ENCODE peak calls at places on chromosome 1, in ten cellular contexts. A is CD8-positive, alpha-beta T cell; W is body of pancreas; Y is right lobe of liver; H is H9; L is fibroblast of lung; J is lung; S is CD4-positive, CD25-positive, alpha-beta regulatory T cell; N is OCI-LY7; U is uterus. O is an unnamed sample.

GRCh38 chr1:161200992-161201827 is 957 bp upstream of the NDUFS2 start:
- DNase-seq in Y (no peak), W (peak; percentile 55), S (no peak), J (peak; percentile 52), H (no peak), L (no peak), U (peak; percentile 84), N (no peak), A (no peak), O (peak; percentile 72)

GRCh38 chr1:11502516-11502915 is 23.6 kb downstream of the DISP3 start:
- DNase-seq in S (no peak), A (no peak), J (no peak), H (no peak), Y (peak; percentile 19), N (no peak), U (no peak), L (no peak), W (no peak), O (no peak)

GRCh38 chr1:21552715-21553114 is 43.5 kb downstream of the ALPL start:
- DNase-seq in A (no peak), N (no peak), U (no peak), W (no peak), Y (no peak), L (peak; percentile 98), H (no peak), J (no peak), S (no peak), O (no peak)

GRCh38 chr1:178011101-178011828 is 41.4 kb upstream of the SEC16B start:
- DNase-seq in Y (no peak), A (no peak), L (peak; percentile 77), W (no peak), S (no peak), J (no peak), U (no peak), N (no peak), H (no peak), O (no peak)

GRCh38 chr1:221708987-221709386 is 32.9 kb downstream of the DUSP10 start:
- DNase-seq in L (peak; percentile 85), N (no peak), Y (no peak), W (peak; percentile 88), H (no peak), J (no peak), U (peak; percentile 60), S (peak; percentile 59), A (peak; percentile 57), O (no peak)

GRCh38 chr1:215992620-215993019 is 425.5 kb downstream of the KCTD3 start:
- DNase-seq in S (no peak), L (no peak), N (no peak), A (no peak), J (no peak), Y (no peak), H (no peak), U (no peak), W (no peak), O (no peak)

GRCh38 chr1:3305156-3305555 is 149.3 kb upstream of the ARHGEF16 start:
- DNase-seq in L (no peak), Y (no peak), A (no peak), U (no peak), S (no peak), W (no peak), N (no peak), J (no peak), H (no peak), O (no peak)

GRCh38 chr1:54798769-54799641 is 2.1 kb downstream of the TTC22 start:
- DNase-seq in H (no peak), A (no peak), U (no peak), L (no peak), N (no peak), S (peak; percentile 77), W (peak; percentile 47), Y (peak; percentile 72), J (peak; percentile 43), O (peak; percentile 67)

GRCh38 chr1:168428063-168428731 is 115.6 kb downstream of the XCL2 start:
- DNase-seq in H (peak; percentile 59), Y (no peak), L (peak; percentile 72), A (no peak), N (no peak), S (no peak), W (no peak), J (no peak), U (peak; percentile 83), O (no peak)

GRCh38 chr1:225996946-225997545 is 2.1 kb downstream of the SDE2 start:
- DNase-seq in U (no peak), S (peak; percentile 58), N (peak; percentile 66), Y (no peak), H (no peak), W (no peak), J (no peak), L (peak; percentile 23), A (no peak), O (no peak)
- H3K4me1 ChIP-seq in U (peaks cover 11% of the 10 kb centered on the region), S (peaks cover 65% of the 10 kb centered on the region), N (peaks cover 48% of the 10 kb centered on the region), Y (peaks cover 11% of the 10 kb centered on the region), H (peaks cover 3% of the 10 kb centered on the region), W (peaks cover 51% of the 10 kb centered on the region), J (peaks cover 15% of the 10 kb centered on the region), L (no peaks in the 10 kb centered on the region), A (peaks cover 65% of the 10 kb centered on the region), O (peaks cover 30% of the 10 kb centered on the region)

GRCh38 chr1:183092350-183092749 is 69.1 kb downstream of the LAMC1 start:
- DNase-seq in Y (no peak), W (no peak), U (no peak), N (no peak), S (no peak), A (no peak), H (no peak), L (no peak), J (no peak), O (no peak)

GRCh38 chr1:183082650-183083049 is 59.4 kb downstream of the LAMC1 start:
- DNase-seq in S (no peak), W (no peak), J (no peak), U (no peak), N (no peak), Y (no peak), H (no peak), L (no peak), A (no peak), O (no peak)

GRCh38 chr1:183090386-183091006 is 67.3 kb downstream of the LAMC1 start:
- DNase-seq in H (no peak), W (peak; percentile 40), U (peak; percentile 70), S (no peak), Y (no peak), L (peak; percentile 83), N (no peak), J (peak; percentile 51), A (no peak), O (no peak)

GRCh38 chr1:183089025-183089639 is 65.9 kb downstream of the LAMC1 start:
- DNase-seq in H (no peak), J (no peak), A (no peak), S (no peak), W (peak; percentile 20), L (no peak), U (no peak), Y (no peak), N (no peak), O (no peak)

GRCh38 chr1:183087001-183087400 is 63.8 kb downstream of the LAMC1 start:
- DNase-seq in A (no peak), U (no peak), H (no peak), J (no peak), S (no peak), W (no peak), N (no peak), L (no peak), Y (no peak), O (no peak)
- H3K4me1 ChIP-seq in A (no peaks in the 10 kb centered on the region), U (peaks cover 10% of the 10 kb centered on the region), H (no peaks in the 10 kb centered on the region), J (peaks cover 37% of the 10 kb centered on the region), S (no peaks in the 10 kb centered on the region), W (peaks cover 27% of the 10 kb centered on the region), N (peaks cover 12% of the 10 kb centered on the region), L (peaks cover 8% of the 10 kb centered on the region), Y (peaks cover 11% of the 10 kb centered on the region), O (no peaks in the 10 kb centered on the region)

GRCh38 chr1:58893257-58893869 is 109.5 kb upstream of the JUN start:
- DNase-seq in L (no peak), W (peak; percentile 50), H (no peak), U (peak; percentile 58), N (no peak), S (no peak), Y (no peak), J (peak; percentile 53), A (no peak), O (peak; percentile 86)

GRCh38 chr1:58898739-58899580 is 115.1 kb upstream of the JUN start:
- DNase-seq in L (no peak), S (no peak), H (no peak), J (no peak), Y (peak; percentile 68), W (peak; percentile 47), A (no peak), N (no peak), U (peak; percentile 64), O (peak; percentile 71)

GRCh38 chr1:58895082-58895481 is 111.2 kb upstream of the JUN start:
- DNase-seq in N (no peak), A (no peak), J (no peak), S (no peak), Y (no peak), H (no peak), W (peak; percentile 48), L (no peak), U (no peak), O (no peak)

GRCh38 chr1:58895559-58896135 is 111.8 kb upstream of the JUN start:
- DNase-seq in L (no peak), A (no peak), U (no peak), W (no peak), N (no peak), Y (no peak), J (no peak), H (no peak), S (no peak), O (no peak)

DNA sequence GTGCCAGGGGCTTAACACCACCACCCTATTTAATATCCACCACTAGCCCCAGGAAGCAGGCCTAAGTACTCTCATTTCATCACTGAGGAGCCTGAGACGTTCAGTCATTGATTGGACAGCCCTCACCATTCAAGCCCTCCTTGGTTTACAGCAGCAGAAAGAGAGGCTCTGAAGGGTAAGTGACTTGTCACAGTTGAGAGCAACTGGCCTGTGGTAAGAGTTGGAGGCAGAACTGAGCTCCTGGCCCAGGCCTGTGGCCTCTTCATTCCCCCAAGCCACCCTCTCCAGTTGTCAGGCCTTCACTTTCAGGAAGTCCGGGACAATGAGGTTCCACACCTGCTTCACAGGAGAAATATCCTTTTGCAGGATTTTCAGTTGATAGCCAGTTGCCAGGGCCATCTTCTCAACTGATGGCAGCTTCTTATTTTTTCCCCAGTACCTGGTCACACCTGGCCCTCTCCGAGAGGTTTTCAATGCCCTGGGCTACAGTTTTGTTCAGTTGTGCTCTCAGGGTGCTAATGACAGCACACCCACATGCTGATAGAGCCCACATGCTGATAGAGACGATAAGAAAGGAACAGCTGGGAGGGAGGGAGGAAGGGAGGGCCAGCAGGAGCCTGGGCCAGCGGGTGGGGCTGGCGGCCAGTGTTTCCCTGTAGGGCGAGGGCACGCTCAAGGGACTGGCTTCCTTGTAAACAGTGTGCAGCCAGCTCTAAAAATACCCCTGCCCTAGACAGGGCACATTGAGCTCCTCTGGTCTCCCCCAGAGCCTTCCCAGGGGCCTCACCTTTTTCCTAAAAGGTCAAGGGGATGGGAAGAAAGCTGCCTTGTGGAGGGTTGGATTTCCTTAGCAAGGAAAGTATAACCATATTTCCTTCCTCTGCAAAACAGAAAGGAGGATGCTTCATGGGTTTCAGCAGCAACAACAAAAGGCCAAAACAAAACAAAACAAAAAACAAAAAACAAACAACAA is 112.7 kb upstream of the JUN start:
- DNase-seq in W (peak; percentile 74), H (no peak), Y (no peak), U (peak; percentile 47), N (no peak), L (no peak), S (no peak), A (no peak), J (peak; percentile 49), O (peak; percentile 92)
- H3K4me1 ChIP-seq in W (peaks cover 77% of the 10 kb centered on the region), H (peaks cover 5% of the 10 kb centered on the region), Y (peaks cover 4% of the 10 kb centered on the region), U (no peaks in the 10 kb centered on the region), N (no peaks in the 10 kb centered on the region), L (peaks cover 2% of the 10 kb centered on the region), S (peaks cover 12% of the 10 kb centered on the region), A (no peaks in the 10 kb centered on the region), J (peaks cover 21% of the 10 kb centered on the region), O (peaks cover 77% of the 10 kb centered on the region)

GRCh38 chr1:110635434-110635833 is 29.3 kb upstream of the KCNA2 start:
- DNase-seq in W (no peak), S (no peak), U (no peak), J (no peak), N (no peak), A (no peak), L (no peak), Y (no peak), H (no peak), O (no peak)
- H3K4me1 ChIP-seq in W (peaks cover 10% of the 10 kb centered on the region), S (peaks cover 84% of the 10 kb centered on the region), U (no peaks in the 10 kb centered on the region), J (no peaks in the 10 kb centered on the region), N (peaks cover 92% of the 10 kb centered on the region), A (peaks cover 97% of the 10 kb centered on the region), L (peaks cover 9% of the 10 kb centered on the region), Y (no peaks in the 10 kb centered on the region), H (no peaks in the 10 kb centered on the region), O (peaks cover 9% of the 10 kb centered on the region)

O was measured in mucosa of descending colon.